ENCODE peak calls at places on chromosome 20, in eight cellular contexts. One of them, this sample, is unnamed.
A peak's percentile ranks its signal among the peaks of the same experiment; 100 is the strongest.

GRCh38 chr20:18421608-18422007 is 45.2 kb downstream of the DZANK1 start:
- DNase-seq in endodermal cell: no peak
- DNase-seq in uterus: no peak
- DNase-seq in cardiac muscle cell: no peak
- DNase-seq in transverse colon: no peak
- DNase-seq in lung: no peak
- DNase-seq in fibroblast of lung: no peak
- DNase-seq in CD8-positive, alpha-beta T cell: no peak
- DNase-seq in this sample: no peak

GRCh38 chr20:1964659-1965405 is 29.0 kb downstream of the PDYN start:
- DNase-seq in endodermal cell: peak; percentile 67
- DNase-seq in cardiac muscle cell: peak; percentile 26
- DNase-seq in lung: no peak
- DNase-seq in transverse colon: no peak
- DNase-seq in uterus: no peak
- DNase-seq in fibroblast of lung: no peak
- DNase-seq in CD8-positive, alpha-beta T cell: no peak
- DNase-seq in this sample: no peak

GRCh38 chr20:59560588-59561227 is 43.6 kb upstream of the PHACTR3 start:
- DNase-seq in fibroblast of lung: peak; percentile 4
- DNase-seq in uterus: no peak
- DNase-seq in endodermal cell: no peak
- DNase-seq in lung: no peak
- DNase-seq in transverse colon: no peak
- DNase-seq in CD8-positive, alpha-beta T cell: no peak
- DNase-seq in cardiac muscle cell: peak; percentile 30
- DNase-seq in this sample: peak; percentile 50

GRCh38 chr20:58651548-58651822 is 402 bp downstream of the STX16 start:
- DNase-seq in lung: no peak
- DNase-seq in transverse colon: no peak
- DNase-seq in CD8-positive, alpha-beta T cell: no peak
- DNase-seq in fibroblast of lung: no peak
- DNase-seq in cardiac muscle cell: no peak
- DNase-seq in uterus: peak; percentile 42
- DNase-seq in endodermal cell: no peak
- DNase-seq in this sample: no peak

GRCh38 chr20:63138855-63139341 is 77.0 kb downstream of the YTHDF1 start:
- DNase-seq in transverse colon: no peak
- DNase-seq in cardiac muscle cell: peak; percentile 5
- DNase-seq in fibroblast of lung: no peak
- DNase-seq in lung: no peak
- DNase-seq in CD8-positive, alpha-beta T cell: no peak
- DNase-seq in endodermal cell: no peak
- DNase-seq in uterus: no peak
- DNase-seq in this sample: no peak

GRCh38 chr20:35698298-35699126 is 640 bp downstream of the NFS1 start:
- DNase-seq in cardiac muscle cell: peak; percentile 23
- DNase-seq in CD8-positive, alpha-beta T cell: no peak
- DNase-seq in endodermal cell: peak; percentile 67
- DNase-seq in uterus: no peak
- DNase-seq in fibroblast of lung: no peak
- DNase-seq in lung: peak; percentile 27
- DNase-seq in transverse colon: no peak
- DNase-seq in this sample: peak; percentile 26

GRCh38 chr20:62352402-62353288 is 14.5 kb downstream of the LAMA5 start:
- DNase-seq in uterus: peak; percentile 83
- DNase-seq in transverse colon: no peak
- DNase-seq in fibroblast of lung: no peak
- DNase-seq in endodermal cell: no peak
- DNase-seq in CD8-positive, alpha-beta T cell: no peak
- DNase-seq in cardiac muscle cell: no peak
- DNase-seq in lung: no peak
- DNase-seq in this sample: peak; percentile 70

GRCh38 chr20:34673411-34673810 is 3.5 kb downstream of the PIGU start:
- DNase-seq in cardiac muscle cell: no peak
- DNase-seq in fibroblast of lung: no peak
- DNase-seq in lung: no peak
- DNase-seq in uterus: no peak
- DNase-seq in CD8-positive, alpha-beta T cell: no peak
- DNase-seq in endodermal cell: no peak
- DNase-seq in transverse colon: no peak
- DNase-seq in this sample: no peak

GRCh38 chr20:32421290-32421689 is 63.2 kb downstream of the ASXL1 start:
- DNase-seq in CD8-positive, alpha-beta T cell: no peak
- DNase-seq in fibroblast of lung: no peak
- DNase-seq in cardiac muscle cell: no peak
- DNase-seq in lung: no peak
- DNase-seq in endodermal cell: no peak
- DNase-seq in uterus: no peak
- DNase-seq in transverse colon: no peak
- DNase-seq in this sample: no peak

GRCh38 chr20:61274326-61274725 is 22.3 kb downstream of the CDH4 start:
- DNase-seq in cardiac muscle cell: no peak
- DNase-seq in transverse colon: no peak
- DNase-seq in uterus: no peak
- DNase-seq in fibroblast of lung: no peak
- DNase-seq in endodermal cell: no peak
- DNase-seq in CD8-positive, alpha-beta T cell: no peak
- DNase-seq in lung: no peak
- DNase-seq in this sample: no peak
- H3K27ac ChIP-seq in cardiac muscle cell: no peak overlapping the region
- H3K27ac ChIP-seq in transverse colon: no peak overlapping the region
- H3K27ac ChIP-seq in uterus: no peak overlapping the region
- H3K27ac ChIP-seq in fibroblast of lung: no peak overlapping the region
- H3K27ac ChIP-seq in endodermal cell: no peak overlapping the region
- H3K27ac ChIP-seq in CD8-positive, alpha-beta T cell: no peak overlapping the region
- H3K27ac ChIP-seq in lung: no peak overlapping the region
- H3K27ac ChIP-seq in this sample: no peak overlapping the region

DNA sequence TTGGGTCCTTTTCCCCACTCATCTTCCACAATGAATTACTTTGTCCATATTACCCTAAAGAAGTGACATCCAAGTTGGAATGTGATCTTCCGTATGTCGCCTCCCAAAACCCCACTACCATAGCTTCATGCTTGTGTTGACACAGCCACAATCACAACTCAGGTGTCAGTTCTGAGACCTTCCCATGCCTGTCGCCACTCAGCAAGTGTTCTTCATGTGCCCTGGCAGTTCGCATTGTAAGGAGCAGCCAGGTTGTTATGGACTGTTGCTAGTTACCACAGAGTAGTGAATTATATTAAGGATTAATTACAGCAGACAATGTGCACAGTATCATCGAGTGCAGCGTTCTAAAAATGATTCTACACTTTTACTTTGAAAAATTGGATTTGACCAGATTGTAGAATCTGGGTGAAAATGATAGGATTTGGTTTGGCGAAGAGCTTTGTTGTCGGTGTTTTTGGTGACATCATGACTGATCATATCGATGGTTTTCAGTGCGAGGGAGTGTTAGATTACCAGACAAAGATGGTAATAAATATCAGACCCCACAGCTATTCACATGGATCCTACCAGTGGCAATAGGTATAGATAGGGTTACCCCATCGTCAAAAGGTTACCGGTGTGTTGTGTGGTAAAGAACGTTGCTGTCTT is 1.7 kb downstream of the PCMTD2 start:
- DNase-seq in endodermal cell: no peak
- DNase-seq in CD8-positive, alpha-beta T cell: no peak
- DNase-seq in fibroblast of lung: no peak
- DNase-seq in uterus: no peak
- DNase-seq in transverse colon: no peak
- DNase-seq in cardiac muscle cell: no peak
- DNase-seq in lung: no peak
- DNase-seq in this sample: no peak
- H3K4me3 ChIP-seq in endodermal cell: peak overlapping the region; percentile 77
- H3K4me3 ChIP-seq in CD8-positive, alpha-beta T cell: peak overlapping the region; percentile 71
- H3K4me3 ChIP-seq in fibroblast of lung: no peak overlapping the region
- H3K4me3 ChIP-seq in uterus: no peak overlapping the region
- H3K4me3 ChIP-seq in transverse colon: no peak overlapping the region
- H3K4me3 ChIP-seq in cardiac muscle cell: no peak overlapping the region
- H3K4me3 ChIP-seq in lung: no peak overlapping the region
- H3K4me3 ChIP-seq in this sample: peak overlapping the region; percentile 93

GRCh38 chr20:57481281-57481711 is 43.6 kb downstream of the CTCFL start:
- DNase-seq in fibroblast of lung: no peak
- DNase-seq in cardiac muscle cell: no peak
- DNase-seq in endodermal cell: peak; percentile 44
- DNase-seq in transverse colon: no peak
- DNase-seq in lung: no peak
- DNase-seq in uterus: no peak
- DNase-seq in CD8-positive, alpha-beta T cell: no peak
- DNase-seq in this sample: no peak

GRCh38 chr20:57482148-57482547 is 42.8 kb downstream of the CTCFL start:
- DNase-seq in fibroblast of lung: no peak
- DNase-seq in transverse colon: no peak
- DNase-seq in cardiac muscle cell: no peak
- DNase-seq in CD8-positive, alpha-beta T cell: no peak
- DNase-seq in uterus: no peak
- DNase-seq in lung: no peak
- DNase-seq in endodermal cell: peak; percentile 46
- DNase-seq in this sample: no peak

GRCh38 chr20:57484772-57485171 is 40.2 kb downstream of the CTCFL start:
- DNase-seq in fibroblast of lung: no peak
- DNase-seq in endodermal cell: peak; percentile 22
- DNase-seq in lung: no peak
- DNase-seq in transverse colon: no peak
- DNase-seq in CD8-positive, alpha-beta T cell: no peak
- DNase-seq in uterus: no peak
- DNase-seq in cardiac muscle cell: no peak
- DNase-seq in this sample: no peak

GRCh38 chr20:57482796-57483195 is 42.1 kb downstream of the CTCFL start:
- DNase-seq in endodermal cell: peak; percentile 20
- DNase-seq in lung: no peak
- DNase-seq in transverse colon: no peak
- DNase-seq in cardiac muscle cell: no peak
- DNase-seq in fibroblast of lung: no peak
- DNase-seq in uterus: no peak
- DNase-seq in CD8-positive, alpha-beta T cell: no peak
- DNase-seq in this sample: no peak

GRCh38 chr20:57483287-57484050 is 41.5 kb downstream of the CTCFL start:
- DNase-seq in endodermal cell: peak; percentile 32
- DNase-seq in fibroblast of lung: no peak
- DNase-seq in cardiac muscle cell: no peak
- DNase-seq in lung: no peak
- DNase-seq in uterus: no peak
- DNase-seq in transverse colon: no peak
- DNase-seq in CD8-positive, alpha-beta T cell: no peak
- DNase-seq in this sample: no peak
- H3K4me1 ChIP-seq in endodermal cell: no peaks in the 10 kb centered on the region
- H3K4me1 ChIP-seq in fibroblast of lung: no peaks in the 10 kb centered on the region
- H3K4me1 ChIP-seq in cardiac muscle cell: peaks cover 31% of the 10 kb centered on the region
- H3K4me1 ChIP-seq in lung: no peaks in the 10 kb centered on the region
- H3K4me1 ChIP-seq in uterus: no peaks in the 10 kb centered on the region
- H3K4me1 ChIP-seq in transverse colon: peaks cover 6% of the 10 kb centered on the region
- H3K4me1 ChIP-seq in CD8-positive, alpha-beta T cell: peaks cover 29% of the 10 kb centered on the region
- H3K4me1 ChIP-seq in this sample: peaks cover 19% of the 10 kb centered on the region

DNA sequence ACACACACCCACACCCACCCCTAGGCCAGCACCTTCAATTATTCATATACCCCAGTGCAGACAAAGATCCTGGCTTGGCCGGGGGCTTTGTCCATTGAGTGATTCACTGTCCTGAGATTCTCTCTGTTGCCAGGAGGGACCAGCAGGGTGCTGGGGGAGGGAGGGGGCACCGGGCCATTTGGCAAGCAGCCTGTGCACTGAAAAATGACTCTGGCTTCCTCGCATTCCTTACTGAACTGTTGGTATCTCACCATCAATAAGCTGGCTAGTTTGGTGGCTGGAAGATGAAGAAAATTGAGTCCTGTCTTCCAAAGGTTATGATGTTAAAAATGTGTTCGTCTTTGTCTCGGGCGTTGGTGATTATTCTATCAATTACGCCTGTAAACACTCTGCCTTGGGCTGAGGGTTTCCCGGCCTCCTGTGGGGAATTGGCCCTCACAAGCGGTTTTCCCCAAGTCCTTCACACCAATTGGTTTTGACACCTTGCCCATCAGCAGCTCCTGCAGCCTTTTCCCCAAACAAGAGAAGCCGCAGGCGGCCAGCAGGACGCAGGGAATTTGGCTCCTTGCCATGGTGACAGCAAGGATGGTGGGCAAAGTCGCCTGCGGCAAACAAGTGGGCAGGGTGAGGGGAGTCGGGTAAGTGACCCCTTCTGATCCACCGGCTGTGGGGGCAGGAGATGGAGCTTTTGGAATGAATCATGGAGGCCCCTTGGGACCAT is 4.9 kb downstream of the VSTM2L start:
- DNase-seq in endodermal cell: peak; percentile 82
- DNase-seq in fibroblast of lung: no peak
- DNase-seq in transverse colon: no peak
- DNase-seq in lung: no peak
- DNase-seq in CD8-positive, alpha-beta T cell: no peak
- DNase-seq in uterus: no peak
- DNase-seq in cardiac muscle cell: peak; percentile 73
- DNase-seq in this sample: peak; percentile 83
- H3K27ac ChIP-seq in endodermal cell: peak overlapping the region; percentile 93
- H3K27ac ChIP-seq in fibroblast of lung: no peak overlapping the region
- H3K27ac ChIP-seq in transverse colon: no peak overlapping the region
- H3K27ac ChIP-seq in lung: no peak overlapping the region
- H3K27ac ChIP-seq in CD8-positive, alpha-beta T cell: no peak overlapping the region
- H3K27ac ChIP-seq in uterus: no peak overlapping the region
- H3K27ac ChIP-seq in cardiac muscle cell: peak overlapping the region; percentile 22
- H3K27ac ChIP-seq in this sample: no peak overlapping the region

DNA sequence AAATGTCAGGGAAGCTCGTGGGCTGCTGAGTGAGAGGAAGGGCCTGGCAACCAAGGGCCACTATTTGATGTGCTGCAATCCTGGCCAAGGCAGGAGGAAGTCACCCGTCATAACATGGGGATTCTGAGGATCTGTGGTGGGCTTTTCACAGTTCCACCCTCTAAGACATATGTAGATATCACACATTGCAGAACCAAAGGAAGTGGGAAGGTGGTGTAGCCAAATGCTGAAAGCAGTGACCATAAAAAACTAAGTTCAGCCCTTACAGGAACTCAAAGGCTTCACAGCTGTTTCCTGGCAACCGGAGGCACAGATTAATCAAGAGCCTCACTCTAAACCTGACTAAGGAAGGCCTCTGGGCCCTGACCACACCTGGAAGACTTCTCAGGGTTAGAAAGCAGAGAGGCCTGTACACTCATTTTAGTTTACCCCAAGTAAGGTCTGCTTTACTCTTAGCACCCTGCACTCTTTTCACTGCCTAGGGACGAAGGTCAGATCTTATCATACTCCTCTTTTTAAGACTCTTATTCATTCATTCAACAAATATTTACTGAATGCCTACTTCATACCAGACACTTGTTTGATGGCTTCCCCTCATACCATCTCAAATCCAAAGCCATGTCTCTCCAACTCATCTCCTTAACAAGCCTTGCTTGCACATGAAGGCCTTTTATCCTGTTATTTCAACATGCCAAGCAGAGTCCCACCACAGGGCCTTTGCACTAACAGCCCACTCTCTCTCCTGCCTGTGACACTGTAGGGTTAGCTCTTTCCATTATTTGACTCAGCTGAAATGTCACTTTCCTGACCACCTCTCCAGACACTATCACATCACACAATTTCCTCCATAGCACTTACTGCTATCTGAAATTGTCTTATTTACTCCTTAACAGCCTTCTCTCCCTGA is 2.6 kb downstream of the UBE2V1 start:
- DNase-seq in lung: no peak
- DNase-seq in CD8-positive, alpha-beta T cell: peak; percentile 9
- DNase-seq in transverse colon: peak; percentile 63
- DNase-seq in cardiac muscle cell: peak; percentile 61
- DNase-seq in uterus: no peak
- DNase-seq in fibroblast of lung: no peak
- DNase-seq in endodermal cell: no peak
- DNase-seq in this sample: no peak
- H3K4me3 ChIP-seq in lung: no peak overlapping the region
- H3K4me3 ChIP-seq in CD8-positive, alpha-beta T cell: peak overlapping the region; percentile 7
- H3K4me3 ChIP-seq in transverse colon: no peak overlapping the region
- H3K4me3 ChIP-seq in cardiac muscle cell: no peak overlapping the region
- H3K4me3 ChIP-seq in uterus: no peak overlapping the region
- H3K4me3 ChIP-seq in fibroblast of lung: peak overlapping the region; percentile 77
- H3K4me3 ChIP-seq in endodermal cell: peak overlapping the region; percentile 92
- H3K4me3 ChIP-seq in this sample: no peak overlapping the region